ENCODE peak calls at places on chromosome X, in five cellular contexts. D is K562, E is HepG2, V is SK-N-SH, Y is GM12878. P is an unnamed sample.
A peak's percentile ranks its signal among the peaks of the same experiment; 100 is the strongest.

GRCh38 chrX:96909291-96909690 is 25.6 kb downstream of the RPA4 start:
- DNase-seq in D (no peak), E (no peak), V (no peak), Y (no peak), P (no peak)

GRCh38 chrX:51742586-51742985 is 656 bp upstream of the GSPT2 start:
- DNase-seq in D (no peak), E (no peak), V (peak; percentile 2), Y (no peak), P (no peak)

GRCh38 chrX:29478336-29479069 is 736.9 kb upstream of the MAGEB2 start:
- DNase-seq in D (peak; percentile 3), E (peak; percentile 0), V (peak; percentile 56), Y (peak; percentile 51), P (no peak)

GRCh38 chrX:42530027-42530426 is 247.9 kb downstream of the PPP1R2C start:
- DNase-seq in D (no peak), E (no peak), V (no peak), Y (no peak), P (no peak)

GRCh38 chrX:50202539-50202938 is 1.7 kb upstream of the AKAP4 start:
- DNase-seq in D (no peak), E (no peak), V (no peak), Y (no peak), P (no peak)

GRCh38 chrX:18873189-18873791 is 110.6 kb downstream of the PHKA2 start:
- DNase-seq in D (no peak), E (no peak), V (peak; percentile 76), Y (no peak), P (no peak)

GRCh38 chrX:70196961-70197805 is 19.9 kb downstream of the DGAT2L6 start:
- DNase-seq in D (peak; percentile 60), E (peak; percentile 51), V (peak; percentile 42), Y (no peak), P (peak; percentile 47)

GRCh38 chrX:45822124-45822523 is 621.4 kb upstream of the DIPK2B start:
- DNase-seq in D (no peak), E (no peak), V (no peak), Y (no peak), P (no peak)

GRCh38 chrX:110012818-110013484 is 10.0 kb downstream of the TMEM164 start:
- DNase-seq in D (no peak), E (no peak), V (no peak), Y (no peak), P (no peak)

GRCh38 chrX:110082156-110082555 is 79.2 kb downstream of the TMEM164 start:
- DNase-seq in D (no peak), E (no peak), V (no peak), Y (no peak), P (no peak)

GRCh38 chrX:153460826-153461225 is 9.6 kb downstream of the HAUS7 start:
- DNase-seq in D (peak; percentile 63), E (peak; percentile 15), V (peak; percentile 83), Y (no peak), P (peak; percentile 49)

GRCh38 chrX:16619024-16619423 is 30.9 kb upstream of the S100G start:
- DNase-seq in D (no peak), E (no peak), V (no peak), Y (no peak), P (no peak)

GRCh38 chrX:129239371-129239770 is 283.9 kb downstream of the SMARCA1 start:
- DNase-seq in D (no peak), E (no peak), V (no peak), Y (no peak), P (no peak)

GRCh38 chrX:150361777-150362351 is 1.3 kb upstream of the MAMLD1 start:
- DNase-seq in D (no peak), E (no peak), V (peak; percentile 40), Y (no peak), P (no peak)

GRCh38 chrX:101619336-101619735 is 1.5 kb upstream of the ARMCX6 start:
- DNase-seq in D (peak; percentile 44), E (peak; percentile 12), V (no peak), Y (no peak), P (no peak)

GRCh38 chrX:133786382-133786781 is 199.0 kb downstream of the GPC3 start:
- DNase-seq in D (no peak), E (no peak), V (no peak), Y (no peak), P (no peak)

GRCh38 chrX:131677655-131678628 is 134.1 kb downstream of the OR13H1 start:
- DNase-seq in D (peak; percentile 74), E (peak; percentile 18), V (peak; percentile 74), Y (no peak), P (peak; percentile 42)

GRCh38 chrX:47078129-47079043 is at the start of gene RGN:
- DNase-seq in D (no peak), E (peak; percentile 81), V (peak; percentile 18), Y (no peak), P (no peak)
- TF ChIP-seq GABPA in D (no peak), E (no peak), V (no peak), Y (no peak), P (no peak)

DNA sequence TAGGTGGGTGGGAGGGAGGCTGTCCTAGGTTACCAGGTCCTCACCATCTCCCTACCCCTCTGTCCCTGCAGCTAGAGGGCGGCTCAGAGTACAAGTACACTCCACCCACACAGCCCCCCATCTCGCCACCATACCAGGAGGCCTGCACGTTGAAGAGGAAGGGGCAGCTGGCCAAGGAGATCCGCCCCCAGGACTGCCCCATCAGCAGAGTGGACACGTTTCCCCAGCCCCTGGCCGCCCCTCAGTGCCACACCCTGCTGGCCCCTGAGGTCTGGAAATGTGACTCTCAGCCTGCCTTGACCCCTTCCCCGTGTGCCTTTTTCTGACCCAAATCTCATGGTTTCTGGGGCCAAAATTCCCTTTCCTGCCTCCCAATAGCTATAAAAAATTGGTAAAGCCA is 6.5 kb downstream of the FTSJ1 start:
- DNase-seq in D (no peak), E (no peak), V (no peak), Y (no peak), P (no peak)
- H3K27ac ChIP-seq in D (no peak overlapping the region), E (no peak overlapping the region), V (no peak overlapping the region), Y (no peak overlapping the region), P (no peak overlapping the region)

GRCh38 chrX:79325263-79325958 is 41.7 kb downstream of the ITM2A start:
- DNase-seq in D (no peak), E (no peak), V (no peak), Y (no peak), P (no peak)
- TF ChIP-seq GABPA in D (no peak), E (no peak), V (no peak), Y (no peak), P (no peak)

GRCh38 chrX:53280316-53280702 is 1.1 kb downstream of the IQSEC2 start:
- DNase-seq in D (no peak), E (no peak), V (no peak), Y (no peak), P (no peak)
- H3K27ac ChIP-seq in D (no peak overlapping the region), E (no peak overlapping the region), V (peak overlapping the region; percentile 85), Y (no peak overlapping the region), P (no peak overlapping the region)

GRCh38 chrX:65702956-65703355 is 35.5 kb downstream of the MSN start:
- DNase-seq in D (no peak), E (no peak), V (no peak), Y (no peak), P (no peak)

GRCh38 chrX:65712005-65712861 is 44.8 kb downstream of the MSN start:
- DNase-seq in D (no peak), E (no peak), V (no peak), Y (no peak), P (no peak)

GRCh38 chrX:65707153-65707552 is 39.7 kb downstream of the MSN start:
- DNase-seq in D (no peak), E (no peak), V (no peak), Y (no peak), P (no peak)

GRCh38 chrX:65705439-65705838 is 38.0 kb downstream of the MSN start:
- DNase-seq in D (no peak), E (no peak), V (no peak), Y (no peak), P (no peak)

GRCh38 chrX:65706041-65706828 is 38.8 kb downstream of the MSN start:
- DNase-seq in D (no peak), E (no peak), V (no peak), Y (no peak), P (no peak)
- TF ChIP-seq GABPA in D (no peak), E (no peak), V (no peak), Y (no peak), P (no peak)

DNA sequence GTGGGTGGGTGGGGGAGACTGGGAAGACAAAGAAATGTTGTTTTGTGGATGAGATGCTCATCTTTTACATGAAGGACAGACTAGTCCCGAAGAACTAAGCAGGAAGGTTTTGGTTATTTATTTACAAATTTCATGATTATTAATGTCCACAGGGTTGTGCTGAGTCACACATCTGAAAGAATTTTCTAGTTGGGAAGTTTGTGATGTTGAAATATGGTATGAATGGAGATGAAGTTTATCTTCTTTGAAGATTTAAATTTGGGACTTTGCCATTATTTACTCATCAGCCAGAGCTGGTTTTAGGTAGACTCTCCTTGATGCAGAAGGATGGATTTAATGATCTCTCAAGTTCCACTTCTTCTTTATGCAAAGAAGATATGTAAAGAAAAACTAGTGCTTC is 75.5 kb downstream of the MOSPD2 start:
- DNase-seq in D (no peak), E (no peak), V (no peak), Y (no peak), P (no peak)
- H3K27ac ChIP-seq in D (no peak overlapping the region), E (no peak overlapping the region), V (no peak overlapping the region), Y (no peak overlapping the region), P (no peak overlapping the region)

GRCh38 chrX:30620125-30620524 is 33.1 kb upstream of the GK start:
- DNase-seq in D (no peak), E (no peak), V (no peak), Y (no peak), P (no peak)

GRCh38 chrX:30620980-30621716 is 32.1 kb upstream of the GK start:
- DNase-seq in D (peak; percentile 9), E (no peak), V (no peak), Y (no peak), P (peak; percentile 47)

GRCh38 chrX:30622361-30622760 is 30.9 kb upstream of the GK start:
- DNase-seq in D (no peak), E (no peak), V (no peak), Y (no peak), P (no peak)

GRCh38 chrX:30615229-30615628 is 37.7 kb upstream of the TASL start:
- DNase-seq in D (no peak), E (no peak), V (no peak), Y (no peak), P (no peak)

DNA sequence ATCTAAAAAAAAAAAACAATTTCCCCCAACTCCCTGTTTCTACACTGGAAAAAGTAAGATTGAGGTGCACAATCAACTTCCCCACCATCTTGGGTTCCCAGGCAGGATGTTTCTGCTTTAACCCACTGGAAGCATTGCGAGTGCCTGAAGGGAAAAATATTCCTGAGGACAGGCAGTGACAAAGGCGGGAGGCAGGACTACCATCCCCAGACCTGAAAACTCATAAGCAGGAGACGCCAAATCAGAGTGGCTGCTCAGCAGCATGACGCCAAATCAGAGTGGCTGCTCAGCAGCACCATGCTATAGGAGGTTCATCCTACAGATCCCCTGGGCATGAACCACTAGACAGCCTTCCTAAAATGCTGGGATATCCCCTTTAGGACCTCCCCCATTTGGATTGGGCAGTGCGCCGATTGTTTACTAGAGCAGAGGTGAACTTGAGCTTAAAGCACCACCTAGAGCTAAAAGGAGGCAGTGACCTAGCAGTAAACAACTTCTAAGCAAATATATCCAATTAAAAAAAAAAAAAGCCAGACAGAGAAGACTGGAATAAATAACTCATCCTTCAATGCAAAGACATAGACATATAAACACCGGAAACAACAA is 35.0 kb upstream of the GK start:
- DNase-seq in D (peak; percentile 7), E (no peak), V (no peak), Y (no peak), P (peak; percentile 41)
- TF ChIP-seq GABPA in D (no peak), E (no peak), V (no peak), Y (no peak), P (no peak)